ENCODE peak calls at places on chromosomes 4 and X, in five cellular contexts. X is body of pancreas, E is transverse colon, N is right cardiac atrium, P is endodermal cell. Q is an unnamed sample.
A peak's percentile ranks its signal among the peaks of the same experiment; 100 is the strongest.

GRCh38 chrX:149275836-149276235 is 229.3 kb downstream of the IDS start:
- DNase-seq in X (no peak), E (no peak), N (no peak), P (no peak), Q (no peak)

GRCh38 chr4:53781614-53782467 is 190.6 kb upstream of the LNX1 start:
- DNase-seq in X (no peak), E (no peak), N (no peak), P (no peak), Q (no peak)

GRCh38 chr4:139814285-139815015 is 148.8 kb downstream of the MGST2 start:
- DNase-seq in X (no peak), E (no peak), N (no peak), P (no peak), Q (peak; percentile 70)

GRCh38 chrX:97629597-97629985 is 745.9 kb downstream of the RPA4 start:
- DNase-seq in X (no peak), E (no peak), N (no peak), P (no peak), Q (no peak)

GRCh38 chrX:44871114-44871645 is 1.8 kb upstream of the KDM6A start:
- DNase-seq in X (peak; percentile 29), E (peak; percentile 29), N (peak; percentile 65), P (peak; percentile 52), Q (peak; percentile 13)

GRCh38 chr4:121784975-121785374 is 16.1 kb upstream of the EXOSC9 start:
- DNase-seq in X (peak; percentile 19), E (no peak), N (no peak), P (no peak), Q (no peak)

GRCh38 chr4:127251423-127251822 is 381.3 kb upstream of the INTU start:
- DNase-seq in X (no peak), E (no peak), N (no peak), P (no peak), Q (no peak)

GRCh38 chr4:73660808-73661207 is 40.6 kb upstream of the RASSF6 start:
- DNase-seq in X (no peak), E (no peak), N (no peak), P (no peak), Q (no peak)

GRCh38 chr4:20422398-20422797 is 170.7 kb downstream of the SLIT2 start:
- DNase-seq in X (peak; percentile 36), E (peak; percentile 60), N (no peak), P (peak; percentile 91), Q (peak; percentile 38)

GRCh38 chr4:114192854-114193253 is 213.4 kb upstream of the ARSJ start:
- DNase-seq in X (no peak), E (no peak), N (no peak), P (no peak), Q (no peak)

GRCh38 chr4:168550071-168550766 is 53.4 kb downstream of the PALLD start:
- DNase-seq in X (no peak), E (no peak), N (no peak), P (no peak), Q (no peak)

GRCh38 chr4:28518781-28519180 is 1658.1 kb downstream of the STIM2 start:
- DNase-seq in X (no peak), E (no peak), N (no peak), P (no peak), Q (no peak)

GRCh38 chrX:108304210-108304609 is 134.0 kb downstream of the COL4A6 start:
- DNase-seq in X (no peak), E (no peak), N (no peak), P (no peak), Q (no peak)

GRCh38 chrX:20265221-20265725 is 1.4 kb downstream of the RPS6KA3 start:
- DNase-seq in X (peak; percentile 53), E (peak; percentile 62), N (peak; percentile 76), P (peak; percentile 63), Q (peak; percentile 82)

GRCh38 chr4:76579596-76580375 is 144.8 kb downstream of the SHROOM3 start:
- DNase-seq in X (peak; percentile 40), E (peak; percentile 72), N (no peak), P (no peak), Q (no peak)

GRCh38 chrX:19127649-19128168 is 5.4 kb upstream of the ADGRG2 start:
- DNase-seq in X (no peak), E (no peak), N (peak; percentile 51), P (no peak), Q (peak; percentile 22)

GRCh38 chr4:16240300-16240699 is 14.0 kb upstream of the TAPT1 start:
- DNase-seq in X (no peak), E (no peak), N (no peak), P (no peak), Q (no peak)

GRCh38 chrX:44344194-44344593 is 722 bp upstream of the EFHC2 start:
- DNase-seq in X (no peak), E (peak; percentile 38), N (peak; percentile 57), P (peak; percentile 41), Q (no peak)

GRCh38 chr4:122621010-122621616 is at the start of gene IL21:
- DNase-seq in X (no peak), E (no peak), N (no peak), P (no peak), Q (no peak)

GRCh38 chr4:150588341-150588740 is 6.4 kb downstream of the MAB21L2 start:
- DNase-seq in X (no peak), E (no peak), N (no peak), P (no peak), Q (no peak)

GRCh38 chr4:150591904-150592303 is 10.0 kb downstream of the MAB21L2 start:
- DNase-seq in X (no peak), E (no peak), N (no peak), P (no peak), Q (no peak)

GRCh38 chr4:150589174-150589573 is 7.2 kb downstream of the MAB21L2 start:
- DNase-seq in X (no peak), E (no peak), N (no peak), P (no peak), Q (no peak)

GRCh38 chr4:150593996-150594395 is 12.0 kb downstream of the MAB21L2 start:
- DNase-seq in X (no peak), E (no peak), N (no peak), P (no peak), Q (no peak)

GRCh38 chr4:150591284-150591874 is 9.4 kb downstream of the MAB21L2 start:
- DNase-seq in X (no peak), E (no peak), N (no peak), P (peak; percentile 85), Q (no peak)
- H3K4me1 ChIP-seq in X (no peaks in the 10 kb centered on the region), E (no peaks in the 10 kb centered on the region), N (no peaks in the 10 kb centered on the region), P (peaks cover 7% of the 10 kb centered on the region), Q (no peaks in the 10 kb centered on the region)

DNA sequence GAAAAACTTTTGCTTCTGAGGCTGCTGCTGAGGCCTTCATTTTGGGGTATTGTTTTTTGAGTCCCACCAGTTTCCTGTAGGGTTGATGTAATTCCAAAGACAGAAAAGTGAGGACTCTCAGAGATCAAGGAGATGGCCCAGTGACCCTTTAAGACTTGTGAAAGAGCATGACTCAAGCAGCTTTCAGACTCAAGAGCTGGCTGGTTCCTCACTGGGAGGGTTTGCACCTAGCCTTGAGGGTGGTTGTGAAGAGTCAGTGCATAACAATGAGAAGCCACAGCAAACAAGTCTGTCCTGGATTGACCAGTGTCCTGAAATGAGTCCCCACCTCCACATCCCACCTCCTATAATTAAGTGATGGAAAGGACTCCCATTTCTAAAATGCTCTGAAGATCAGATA is 89.2 kb downstream of the NHS start:
- DNase-seq in X (no peak), E (no peak), N (no peak), P (peak; percentile 50), Q (no peak)
- H3K27ac ChIP-seq in X (no peak overlapping the region), E (no peak overlapping the region), N (no peak overlapping the region), P (no peak overlapping the region), Q (no peak overlapping the region)

GRCh38 chrX:30642642-30643041 is 10.6 kb upstream of the GK start:
- DNase-seq in X (no peak), E (no peak), N (no peak), P (no peak), Q (no peak)

GRCh38 chrX:30637874-30638793 is 15.1 kb upstream of the GK start:
- DNase-seq in X (no peak), E (no peak), N (no peak), P (no peak), Q (no peak)

DNA sequence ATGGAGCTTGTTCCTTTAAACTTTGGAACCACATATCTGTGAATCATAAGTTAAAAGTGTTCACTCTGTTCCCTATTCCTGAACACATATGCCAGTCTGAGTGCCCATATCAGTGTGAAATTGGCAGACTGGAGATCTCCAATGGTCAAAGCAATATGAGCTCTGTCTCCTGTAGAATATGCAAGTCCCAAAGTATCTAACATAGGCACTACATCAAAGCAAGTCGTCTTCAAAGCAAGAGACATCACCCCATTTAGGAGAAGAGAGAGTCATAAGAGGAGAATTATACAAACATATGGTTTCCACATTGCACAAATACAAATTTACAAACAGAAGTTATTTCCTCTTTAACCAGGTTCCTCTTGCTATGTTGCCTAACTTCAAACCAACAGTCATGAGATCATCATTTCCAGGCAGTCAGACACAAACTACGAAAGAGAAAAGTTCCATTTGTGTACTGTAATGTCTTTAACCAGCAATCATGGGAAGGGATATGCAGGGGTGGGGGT is 9.9 kb upstream of the GK start:
- DNase-seq in X (no peak), E (no peak), N (no peak), P (no peak), Q (no peak)
- H3K4me1 ChIP-seq in X (no peaks in the 10 kb centered on the region), E (no peaks in the 10 kb centered on the region), N (no peaks in the 10 kb centered on the region), P (no peaks in the 10 kb centered on the region), Q (no peaks in the 10 kb centered on the region)

GRCh38 chr4:163624727-163625126 is 130.2 kb downstream of the TMA16 start:
- DNase-seq in X (no peak), E (no peak), N (no peak), P (no peak), Q (no peak)

GRCh38 chr4:163622351-163623051 is 128.0 kb downstream of the TMA16 start:
- DNase-seq in X (no peak), E (no peak), N (no peak), P (no peak), Q (no peak)

GRCh38 chr4:163620738-163621137 is 126.2 kb downstream of the TMA16 start:
- DNase-seq in X (no peak), E (no peak), N (no peak), P (no peak), Q (no peak)

GRCh38 chr4:163623787-163624186 is 129.3 kb downstream of the TMA16 start:
- DNase-seq in X (no peak), E (no peak), N (no peak), P (peak; percentile 55), Q (no peak)

DNA sequence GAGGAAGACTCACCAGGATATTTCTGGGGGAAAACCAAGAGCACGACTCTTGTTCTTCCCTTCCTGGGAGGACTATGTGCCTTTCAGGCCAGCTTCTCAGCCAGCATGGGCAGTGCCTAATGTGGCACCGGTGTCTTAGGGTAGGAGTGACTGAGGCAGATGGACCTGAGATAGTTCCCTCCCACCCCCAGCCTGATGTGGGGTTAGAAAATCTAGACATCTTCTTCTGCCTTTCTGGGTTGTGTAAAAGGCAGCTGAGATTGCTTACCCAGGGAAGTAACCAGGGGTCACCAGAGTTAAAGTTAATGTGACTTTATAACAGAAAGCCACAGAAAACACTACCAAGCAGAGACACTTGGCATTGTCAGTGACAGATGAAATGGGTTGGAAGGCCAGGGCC is 127.4 kb downstream of the TMA16 start:
- DNase-seq in X (no peak), E (no peak), N (no peak), P (no peak), Q (no peak)
- H3K27ac ChIP-seq in X (no peak overlapping the region), E (no peak overlapping the region), N (no peak overlapping the region), P (no peak overlapping the region), Q (peak overlapping the region; percentile 35)

DNA sequence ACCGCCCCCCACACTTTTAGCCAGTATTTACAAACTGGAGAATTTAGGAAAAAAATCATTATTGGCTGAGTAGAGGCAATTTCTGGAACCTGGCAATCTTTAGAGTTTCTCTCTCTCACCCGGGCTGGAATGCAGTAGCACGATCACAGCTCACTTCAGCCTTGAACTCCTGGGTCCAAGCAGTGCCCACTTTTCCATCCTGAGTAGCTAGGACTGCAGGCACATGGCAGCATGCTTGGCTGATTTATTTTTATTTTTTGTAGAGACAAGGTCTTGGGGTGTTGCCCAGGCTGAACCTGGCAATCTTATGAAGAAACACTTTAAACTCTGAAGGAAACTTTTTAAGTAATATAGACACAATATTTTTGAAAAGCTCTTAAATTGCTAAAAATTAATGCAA is 120.1 kb downstream of the AFF1 start:
- DNase-seq in X (no peak), E (no peak), N (no peak), P (no peak), Q (no peak)
- H3K4me1 ChIP-seq in X (peaks cover 76% of the 10 kb centered on the region), E (peaks cover 64% of the 10 kb centered on the region), N (peaks cover 32% of the 10 kb centered on the region), P (peaks cover 5% of the 10 kb centered on the region), Q (peaks cover 89% of the 10 kb centered on the region)